ENCODE peak calls at places on chromosomes 1 and 21, in eight cellular contexts. R is hypothalamus; W is activated T-cell treated with anti-CD3 and anti-CD28 coated beads, Interleukin-2, amount 50 U/mL, for 72 hours; E is stimulated activated CD4-positive, alpha-beta T cell treated with anti-CD3 and anti-CD28 coated beads, Interleukin-1b, Interleukin-23, amount 100 ng/mL, for 48 hours; Y is fibroblast of mammary gland; I is cardiac muscle cell; M is activated naive CD8-positive, alpha-beta T cell treated with anti-CD3 and anti-CD28 coated beads, Interleukin-2, amount 50 U/mL, for 24 hours; P is stimulated activated CD8-positive, alpha-beta memory T cell treated with anti-CD3 and anti-CD28 coated beads, Interleukin-15, amount 100 ng/mL, for 1 hour. K is an unnamed sample.

GRCh38 chr1:21244986-21245687 is 45.1 kb downstream of the ECE1 start:
- DNase-seq in M (peak), R (no peak), W (no peak), I (no peak), Y (no peak), E (no peak), P (no peak), K (no peak)

GRCh38 chr1:208107817-208108608 is 136.2 kb downstream of the PLXNA2 start:
- DNase-seq in W (no peak), I (peak), Y (peak), M (no peak), P (no peak), E (no peak), R (no peak), K (peak)

GRCh38 chr1:33036051-33036525 is 595 bp downstream of the AK2 start:
- DNase-seq in I (no peak), Y (peak), E (peak), R (no peak), M (peak), P (no peak), W (no peak), K (peak)

GRCh38 chr21:43018519-43018918 is 44.2 kb downstream of the PKNOX1 start:
- DNase-seq in R (no peak), Y (no peak), I (no peak), M (no peak), E (no peak), P (no peak), W (no peak), K (no peak)

GRCh38 chr1:154747841-154748766 is 122.0 kb downstream of the KCNN3 start:
- DNase-seq in R (no peak), M (peak), I (peak), W (peak), Y (no peak), P (peak), E (peak), K (peak)

GRCh38 chr21:44540741-44541288 is 820 bp upstream of the KRTAP10-1 start:
- DNase-seq in I (no peak), P (no peak), R (no peak), Y (no peak), M (no peak), E (no peak), W (no peak), K (no peak)

GRCh38 chr1:109256971-109257681 is 7.8 kb downstream of the CELSR2 start:
- DNase-seq in P (no peak), W (no peak), I (no peak), R (no peak), Y (no peak), E (no peak), M (no peak), K (no peak)

GRCh38 chr1:178870944-178871343 is at the start of gene ANGPTL1:
- DNase-seq in Y (peak), P (no peak), I (peak), W (no peak), R (no peak), E (no peak), M (no peak), K (no peak)

GRCh38 chr1:160520999-160521398 is 2.1 kb downstream of the SLAMF6 start:
- DNase-seq in W (no peak), Y (no peak), E (no peak), I (no peak), M (peak), R (no peak), P (no peak), K (no peak)

GRCh38 chr21:14071902-14072734 is 138.6 kb downstream of the LIPI start:
- DNase-seq in I (no peak), R (no peak), M (no peak), W (no peak), Y (no peak), P (no peak), E (no peak), K (no peak)

GRCh38 chr1:149879556-149879955 is 19.8 kb upstream of the BOLA1 start:
- DNase-seq in Y (no peak), P (no peak), R (no peak), I (no peak), M (no peak), W (no peak), E (no peak), K (no peak)

GRCh38 chr1:11026052-11026451 is 13.6 kb downstream of the TARDBP start:
- DNase-seq in P (no peak), R (no peak), Y (no peak), I (no peak), E (no peak), W (no peak), M (no peak), K (no peak)

GRCh38 chr1:154972517-154973343 is 1.8 kb upstream of the CKS1B start:
- DNase-seq in R (no peak), Y (peak), E (no peak), I (peak), P (no peak), M (no peak), W (no peak), K (peak)

GRCh38 chr21:44929242-44929798 is 8.6 kb upstream of the ITGB2 start:
- DNase-seq in M (no peak), R (no peak), E (no peak), Y (no peak), W (no peak), P (no peak), I (no peak), K (no peak)

GRCh38 chr1:112514901-112515300 is 6.1 kb downstream of the WNT2B start:
- DNase-seq in M (no peak), W (no peak), P (no peak), Y (peak), I (no peak), R (no peak), E (no peak), K (no peak)

GRCh38 chr1:209817691-209818090 is 10.1 kb upstream of the UTP25 start:
- DNase-seq in Y (no peak), R (no peak), W (no peak), I (no peak), P (no peak), M (no peak), E (no peak), K (no peak)

GRCh38 chr1:16163882-16164820 is 8.3 kb upstream of the EPHA2 start:
- DNase-seq in R (no peak), I (peak), E (peak), P (no peak), M (peak), Y (peak), W (no peak), K (peak)

GRCh38 chr1:184255560-184255959 is 131.3 kb upstream of the C1orf21 start:
- DNase-seq in E (no peak), P (no peak), I (no peak), Y (no peak), R (no peak), M (no peak), W (no peak), K (no peak)

GRCh38 chr1:231187556-231187955 is 25.7 kb downstream of the TRIM67 start:
- DNase-seq in R (no peak), I (no peak), E (no peak), P (no peak), W (no peak), Y (no peak), M (no peak), K (no peak)

GRCh38 chr1:39116868-39117728 is 87.4 kb upstream of the MACF1 start:
- DNase-seq in M (no peak), W (no peak), I (peak), Y (peak), R (no peak), E (no peak), P (no peak), K (no peak)

GRCh38 chr1:160018900-160019299 is 12.9 kb downstream of the PIGM start:
- DNase-seq in W (peak), I (peak), M (no peak), Y (peak), R (no peak), E (no peak), P (no peak), K (peak)

GRCh38 chr1:117120774-117121588 is 568 bp downstream of the TRIM45 start:
- DNase-seq in P (no peak), W (no peak), I (no peak), Y (peak), E (no peak), R (no peak), M (no peak), K (peak)

GRCh38 chr1:96520542-96520941 is 201.0 kb upstream of the PTBP2 start:
- DNase-seq in R (no peak), W (no peak), Y (peak), E (no peak), I (peak), P (no peak), M (no peak), K (peak)

GRCh38 chr21:45030637-45031218 is 43.7 kb upstream of the ADARB1 start:
- DNase-seq in Y (peak), P (no peak), R (no peak), M (no peak), I (peak), W (no peak), E (no peak), K (peak)

GRCh38 chr1:2415801-2416208 is 3.4 kb upstream of the PEX10 start:
- DNase-seq in M (peak), R (no peak), P (no peak), W (peak), E (peak), Y (no peak), I (no peak), K (no peak)

GRCh38 chr1:211420845-211421454 is 71.0 kb downstream of the RD3 start:
- DNase-seq in I (peak), P (no peak), W (no peak), Y (peak), E (no peak), R (no peak), M (no peak), K (no peak)

GRCh38 chr1:102174259-102174863 is 177.6 kb upstream of the OLFM3 start:
- DNase-seq in M (no peak), R (no peak), W (peak), I (no peak), E (no peak), P (no peak), Y (no peak), K (no peak)

GRCh38 chr21:31235671-31236450 is 108.2 kb downstream of the TIAM1 start:
- DNase-seq in E (peak), M (peak), P (no peak), R (no peak), W (peak), I (peak), Y (peak), K (no peak)

GRCh38 chr1:38436749-38437148 is 390.2 kb upstream of the POU3F1 start:
- DNase-seq in P (no peak), R (no peak), W (no peak), I (no peak), Y (no peak), M (no peak), E (no peak), K (no peak)

GRCh38 chr1:103517380-103518047 is 8.0 kb upstream of the RNPC3 start:
- DNase-seq in P (no peak), E (no peak), W (no peak), Y (peak), I (peak), M (peak), R (no peak), K (no peak)

GRCh38 chr1:63691672-63692425 is 82.0 kb upstream of the ROR1 start:
- DNase-seq in I (peak), E (peak), M (peak), R (no peak), Y (peak), W (peak), P (no peak), K (peak)

GRCh38 chr1:10900691-10901090 is 104.2 kb upstream of the CASZ1 start:
- DNase-seq in W (no peak), E (no peak), Y (peak), M (no peak), P (no peak), I (no peak), R (no peak), K (no peak)

GRCh38 chr1:247833601-247834000 is 8.1 kb downstream of the OR11L1 start:
- DNase-seq in R (no peak), I (no peak), M (no peak), P (no peak), E (no peak), Y (no peak), W (no peak), K (no peak)

GRCh38 chr1:24244519-24245268 is 57.6 kb upstream of the IFNLR1 start:
- DNase-seq in E (no peak), P (no peak), R (no peak), M (no peak), W (no peak), Y (no peak), I (no peak), K (no peak)

GRCh38 chr1:26287033-26287711 is 7.3 kb downstream of the SH3BGRL3 start:
- DNase-seq in M (peak), I (no peak), Y (peak), E (peak), R (no peak), P (no peak), W (peak), K (peak)

K was measured in AG08395.